ENCODE peak calls at places on chromosome 17, in four cellular contexts. M is neural progenitor cell, X is cardiac muscle cell, D is thoracic aorta. Y is an unnamed sample.

GRCh38 chr17:65228734-65229390 is 91.7 kb downstream of the RGS9 start:
- DNase-seq in M (no peak), X (peak; percentile 93), D (no peak), Y (peak; percentile 4)

GRCh38 chr17:58329808-58330543 is 1.4 kb upstream of the TSPOAP1 start:
- DNase-seq in M (no peak), X (no peak), D (no peak), Y (peak; percentile 67)

GRCh38 chr17:6749519-6749918 is 6.3 kb upstream of the XAF1 start:
- DNase-seq in M (no peak), X (peak; percentile 42), D (no peak), Y (no peak)

GRCh38 chr17:6387442-6387841 is 47.5 kb downstream of the AIPL1 start:
- DNase-seq in M (no peak), X (no peak), D (no peak), Y (no peak)

GRCh38 chr17:31309525-31309924 is 4.3 kb downstream of the EVI2B start:
- DNase-seq in M (no peak), X (no peak), D (no peak), Y (no peak)

GRCh38 chr17:40978752-40979151 is 5.4 kb downstream of the KRT40 start:
- DNase-seq in M (no peak), X (no peak), D (no peak), Y (no peak)

GRCh38 chr17:66348605-66349165 is 46.3 kb downstream of the PRKCA start:
- DNase-seq in M (no peak), X (peak; percentile 81), D (no peak), Y (no peak)

GRCh38 chr17:63533433-63534077 is 10.4 kb downstream of the KCNH6 start:
- DNase-seq in M (no peak), X (no peak), D (no peak), Y (no peak)

GRCh38 chr17:49218941-49219913 is 8.7 kb downstream of the ABI3 start:
- DNase-seq in M (no peak), X (no peak), D (no peak), Y (peak; percentile 70)

GRCh38 chr17:77948690-77949114 is 9.8 kb upstream of the TNRC6C start:
- DNase-seq in M (peak; percentile 66), X (peak; percentile 62), D (no peak), Y (no peak)

GRCh38 chr17:4769628-4770027 is 2.1 kb upstream of the TM4SF5 start:
- DNase-seq in M (no peak), X (no peak), D (no peak), Y (no peak)

GRCh38 chr17:74759941-74760340 is 11.5 kb downstream of the NHERF1 start:
- DNase-seq in M (peak; percentile 69), X (no peak), D (no peak), Y (no peak)

GRCh38 chr17:50517504-50518264 is 9.4 kb downstream of the MYCBPAP start:
- DNase-seq in M (no peak), X (no peak), D (no peak), Y (no peak)

GRCh38 chr17:76239538-76240274 is 587 bp downstream of the RNF157 start:
- DNase-seq in M (peak; percentile 63), X (no peak), D (no peak), Y (peak; percentile 27)

GRCh38 chr17:45841098-45841497 is 3.6 kb upstream of the SPPL2C start:
- DNase-seq in M (no peak), X (no peak), D (no peak), Y (no peak)

GRCh38 chr17:63631626-63632025 is 9.4 kb downstream of the MAP3K3 start:
- DNase-seq in M (peak; percentile 47), X (no peak), D (no peak), Y (no peak)

GRCh38 chr17:75909812-75910274 is 5.2 kb upstream of the MRPL38 start:
- DNase-seq in M (no peak), X (no peak), D (no peak), Y (no peak)

GRCh38 chr17:47957591-47958490 is at the start of gene PRR15L:
- DNase-seq in M (no peak), X (no peak), D (no peak), Y (no peak)

GRCh38 chr17:21300601-21301571 is 16.4 kb downstream of the MAP2K3 start:
- DNase-seq in M (no peak), X (no peak), D (no peak), Y (no peak)

GRCh38 chr17:39364236-39365025 is 37.0 kb downstream of the FBXL20 start:
- DNase-seq in M (no peak), X (no peak), D (no peak), Y (no peak)

GRCh38 chr17:170130-170654 is 11.3 kb downstream of the DOC2B start:
- DNase-seq in M (no peak), X (no peak), D (no peak), Y (no peak)

GRCh38 chr17:29572691-29573557 is 4.4 kb downstream of the TP53I13 start:
- DNase-seq in M (peak; percentile 82), X (peak; percentile 80), D (no peak), Y (peak; percentile 51)

GRCh38 chr17:40260528-40260927 is 27.2 kb upstream of the CDC6 start:
- DNase-seq in M (no peak), X (no peak), D (no peak), Y (no peak)

GRCh38 chr17:50060951-50061712 is 5.2 kb downstream of the ITGA3 start:
- DNase-seq in M (no peak), X (peak; percentile 83), D (peak; percentile 89), Y (no peak)

GRCh38 chr17:73787721-73788051 is 143.4 kb upstream of the SDK2 start:
- DNase-seq in M (peak; percentile 63), X (no peak), D (no peak), Y (no peak)

GRCh38 chr17:51118330-51119195 is 2.1 kb downstream of the SPAG9 start:
- DNase-seq in M (no peak), X (no peak), D (no peak), Y (no peak)

GRCh38 chr17:63649813-63650212 is 27.6 kb downstream of the MAP3K3 start:
- DNase-seq in M (no peak), X (no peak), D (no peak), Y (no peak)

GRCh38 chr17:50863221-50863843 is 2.8 kb downstream of the TOB1 start:
- DNase-seq in M (peak; percentile 69), X (peak; percentile 48), D (no peak), Y (no peak)

GRCh38 chr17:31068291-31068690 is 26.5 kb upstream of the NF1 start:
- DNase-seq in M (peak; percentile 42), X (peak; percentile 56), D (no peak), Y (peak; percentile 3)

GRCh38 chr17:50630524-50631194 is 4.0 kb upstream of the ABCC3 start:
- DNase-seq in M (peak; percentile 51), X (peak; percentile 23), D (no peak), Y (peak; percentile 34)

GRCh38 chr17:38761612-38762011 is 9.1 kb downstream of the PSMB3 start:
- DNase-seq in M (peak; percentile 71), X (peak; percentile 36), D (no peak), Y (no peak)

GRCh38 chr17:49201481-49201927 is 8.9 kb downstream of the GNGT2 start:
- DNase-seq in M (no peak), X (peak; percentile 76), D (no peak), Y (no peak)

GRCh38 chr17:40922239-40922638 is 15.2 kb downstream of the KRT23 start:
- DNase-seq in M (no peak), X (peak; percentile 76), D (no peak), Y (no peak)

GRCh38 chr17:75755990-75756389 is 9.0 kb downstream of the GALK1 start:
- DNase-seq in M (no peak), X (no peak), D (no peak), Y (no peak)

GRCh38 chr17:17581509-17581908 is 10.0 kb downstream of the PEMT start:
- DNase-seq in M (no peak), X (no peak), D (no peak), Y (no peak)
- H3K27ac ChIP-seq in M (no peak overlapping the region), X (peak overlapping the region; percentile 96), D (no peak overlapping the region), Y (no peak overlapping the region)

DNA sequence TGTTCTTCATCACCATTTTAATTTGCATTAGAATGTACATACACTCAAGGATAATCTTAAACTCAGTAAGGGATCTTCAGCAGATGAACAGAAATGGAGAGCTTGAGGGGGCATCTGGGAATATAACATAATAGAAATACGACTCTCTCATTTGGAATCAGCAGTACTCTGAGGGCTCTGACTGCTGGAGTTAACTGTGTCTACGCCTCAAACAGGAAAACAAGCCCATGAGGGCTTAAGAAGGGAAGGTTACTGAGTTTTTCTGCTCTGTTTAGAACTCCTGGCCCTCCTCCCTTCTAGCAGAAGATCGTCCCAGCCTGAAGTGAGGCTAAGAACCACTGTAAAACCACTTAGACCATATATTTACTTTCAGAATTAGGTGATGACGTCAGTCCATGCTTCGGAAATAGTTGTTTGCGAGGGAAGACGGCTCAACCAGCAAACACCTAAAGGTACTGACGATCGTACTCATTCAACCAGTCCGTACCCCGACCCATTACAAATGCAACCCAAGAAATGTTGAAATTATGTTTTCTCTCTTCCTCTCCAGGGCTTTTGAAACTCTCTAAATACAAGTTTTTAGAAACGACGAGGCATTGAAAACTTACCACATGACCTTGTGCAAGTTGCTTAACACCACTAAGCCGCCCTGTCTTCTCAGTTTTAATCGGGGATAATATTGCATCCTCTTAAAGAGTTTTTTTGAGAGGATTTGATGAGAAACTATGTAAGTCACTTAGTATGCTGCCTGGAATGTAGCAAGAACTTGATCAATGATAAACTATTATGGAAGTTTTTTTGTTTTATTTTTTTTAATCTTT is 148.8 kb upstream of the FAM20A start:
- DNase-seq in M (no peak), X (no peak), D (no peak), Y (no peak)
- H3K4me3 ChIP-seq in M (no peak overlapping the region), X (no peak overlapping the region), D (no peak overlapping the region), Y (no peak overlapping the region)

GRCh38 chr17:82866521-82867214 is 26.8 kb upstream of the ZNF750 start:
- DNase-seq in M (peak; percentile 47), X (peak; percentile 77), D (no peak), Y (no peak)
- H3K27ac ChIP-seq in M (peak overlapping the region; percentile 59), X (peak overlapping the region; percentile 70), D (no peak overlapping the region), Y (peak overlapping the region; percentile 2)

DNA sequence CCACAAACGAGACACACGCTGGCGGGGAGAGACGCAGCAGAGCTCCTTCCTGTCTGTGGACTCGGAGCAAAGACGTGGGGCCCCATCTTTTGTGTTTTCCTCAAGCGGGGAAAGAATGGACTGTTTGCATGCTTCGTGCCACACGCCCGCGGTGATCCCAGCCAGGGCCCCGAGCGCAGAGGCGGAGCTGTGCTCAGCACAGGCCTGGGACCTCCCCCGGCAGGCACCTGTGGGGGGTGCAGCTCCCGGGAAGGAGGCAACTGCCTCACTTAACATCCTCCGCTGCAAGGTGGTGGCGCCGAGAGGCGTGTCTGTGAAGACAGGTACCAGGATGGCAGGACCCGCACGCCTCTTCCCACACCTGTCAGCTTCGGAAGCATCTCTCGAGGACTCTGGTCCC is 19.2 kb downstream of the TRARG1 start:
- DNase-seq in M (peak; percentile 73), X (peak; percentile 12), D (no peak), Y (peak; percentile 22)
- H3K4me3 ChIP-seq in M (no peak overlapping the region), X (no peak overlapping the region), D (no peak overlapping the region), Y (peak overlapping the region; percentile 29)

GRCh38 chr17:43079578-43080302 is 45.4 kb downstream of the BRCA1 start:
- DNase-seq in M (no peak), X (no peak), D (no peak), Y (no peak)

GRCh38 chr17:43090022-43090421 is 35.1 kb downstream of the BRCA1 start:
- DNase-seq in M (no peak), X (no peak), D (no peak), Y (no peak)

GRCh38 chr17:43085489-43085888 is 39.7 kb downstream of the BRCA1 start:
- DNase-seq in M (no peak), X (peak; percentile 32), D (no peak), Y (no peak)
- H3K27ac ChIP-seq in M (no peak overlapping the region), X (no peak overlapping the region), D (no peak overlapping the region), Y (no peak overlapping the region)

GRCh38 chr17:36768355-36768754 is 167.0 kb downstream of the MRM1 start:
- DNase-seq in M (no peak), X (no peak), D (no peak), Y (no peak)
- H3K4me3 ChIP-seq in M (no peak overlapping the region), X (no peak overlapping the region), D (no peak overlapping the region), Y (no peak overlapping the region)

GRCh38 chr17:80223142-80223815 is 3.1 kb downstream of the SLC26A11 start:
- DNase-seq in M (no peak), X (no peak), D (no peak), Y (no peak)
- H3K27ac ChIP-seq in M (no peak overlapping the region), X (no peak overlapping the region), D (no peak overlapping the region), Y (no peak overlapping the region)

Y was measured in CD8-positive, alpha-beta memory T cell.